ENCODE peak calls at places on chromosomes 5 and 9, in four cellular contexts. G is cardiac fibroblast, I is fibroblast of lung, N is IMR-90. H is an unnamed sample.

GRCh38 chr5:38104497-38105230 is 153.7 kb upstream of the EGFLAM start:
- DNase-seq in G (no peak), N (no peak), I (no peak), H (no peak)

GRCh38 chr5:168302785-168303184 is 11.3 kb downstream of the WWC1 start:
- DNase-seq in I (no peak), G (no peak), N (peak; percentile 81), H (no peak)

GRCh38 chr9:115234094-115234493 is 116.1 kb upstream of the TNC start:
- DNase-seq in G (peak; percentile 49), N (peak; percentile 91), I (peak; percentile 82), H (no peak)

GRCh38 chr5:99543841-99544240 is 615.0 kb upstream of the CHD1 start:
- DNase-seq in G (peak; percentile 14), N (no peak), I (peak; percentile 35), H (no peak)

GRCh38 chr9:129836342-129837007 is 1.2 kb downstream of the USP20 start:
- DNase-seq in N (no peak), G (no peak), I (no peak), H (no peak)

GRCh38 chr5:134090482-134090881 is 24.0 kb upstream of the TCF7 start:
- DNase-seq in I (no peak), G (no peak), N (no peak), H (no peak)

GRCh38 chr9:70868661-70869652 is 252.5 kb downstream of the TRPM3 start:
- DNase-seq in G (peak; percentile 90), I (no peak), N (no peak), H (no peak)

GRCh38 chr5:139468421-139468931 is 2.3 kb upstream of the SMIM33 start:
- DNase-seq in I (no peak), N (no peak), G (no peak), H (peak; percentile 63)

GRCh38 chr9:93143830-93144530 is 9.9 kb upstream of the NINJ1 start:
- DNase-seq in I (no peak), G (no peak), N (no peak), H (no peak)

GRCh38 chr9:75071530-75072122 is 16.3 kb downstream of the NMRK1 start:
- DNase-seq in N (no peak), I (no peak), G (no peak), H (no peak)

GRCh38 chr9:77063645-77064285 is 44.3 kb downstream of the FOXB2 start:
- DNase-seq in I (no peak), G (peak; percentile 15), N (peak; percentile 47), H (no peak)

GRCh38 chr5:129899454-129899853 is 4.8 kb upstream of the CHSY3 start:
- DNase-seq in I (peak; percentile 58), N (peak; percentile 6), G (peak; percentile 61), H (no peak)

GRCh38 chr9:119961774-119962408 is 592.7 kb upstream of the BRINP1 start:
- DNase-seq in I (peak; percentile 26), G (peak; percentile 39), N (peak; percentile 29), H (no peak)

GRCh38 chr5:4020386-4020785 is 424.8 kb downstream of the IRX1 start:
- DNase-seq in N (no peak), I (no peak), G (no peak), H (no peak)

DNA sequence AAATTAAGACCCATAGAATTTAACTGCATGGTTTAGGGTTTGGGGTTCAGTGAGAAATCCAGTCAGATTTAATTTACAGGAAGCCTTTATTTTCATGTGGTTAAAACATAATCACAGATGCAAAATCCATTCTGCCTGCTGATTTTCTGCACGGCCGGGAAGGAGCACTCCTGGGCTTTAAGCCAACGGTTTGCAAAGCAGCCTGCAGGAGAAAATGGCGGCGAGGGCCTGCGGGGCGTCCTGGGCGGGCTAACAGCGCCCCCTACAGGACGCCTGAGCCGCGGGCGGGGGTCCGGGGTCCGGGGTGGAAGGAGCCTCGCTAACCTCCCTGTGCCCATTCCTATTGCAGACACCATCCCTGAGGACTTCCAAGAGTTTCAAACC is 47.6 kb downstream of the THBS4 start:
- DNase-seq in N (peak; percentile 70), I (peak; percentile 77), G (peak; percentile 87), H (no peak)
- H3K4me3 ChIP-seq in N (no peak overlapping the region), I (no peak overlapping the region), G (no peak overlapping the region), H (no peak overlapping the region)

DNA sequence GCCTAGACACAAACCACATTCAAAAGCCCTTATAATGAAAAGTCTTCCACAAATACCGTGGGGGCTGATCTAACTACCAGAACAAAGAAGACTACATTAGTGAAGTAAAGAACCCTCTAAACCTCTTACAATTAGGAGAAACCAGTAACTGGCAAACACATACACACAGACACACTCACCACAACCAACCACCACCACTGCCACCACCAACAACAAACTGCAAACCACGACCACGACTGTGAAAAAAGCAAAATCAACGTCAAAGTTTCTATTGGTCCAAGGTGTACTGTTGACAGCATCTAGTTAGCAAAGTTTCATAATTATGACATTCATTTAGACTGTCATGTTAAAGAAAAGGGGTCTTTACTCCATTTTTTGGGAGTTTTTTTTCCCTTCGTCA is 2.7 kb downstream of the CDO1 start:
- DNase-seq in N (no peak), G (no peak), I (no peak), H (no peak)
- H3K4me3 ChIP-seq in N (no peak overlapping the region), G (no peak overlapping the region), I (no peak overlapping the region), H (no peak overlapping the region)

GRCh38 chr9:137044042-137044441 is 1.9 kb downstream of the NPDC1 start:
- DNase-seq in I (no peak), N (no peak), G (no peak), H (no peak)

GRCh38 chr9:137045294-137046093 is 483 bp downstream of the NPDC1 start:
- DNase-seq in I (peak; percentile 40), G (peak; percentile 45), N (peak; percentile 38), H (peak; percentile 28)

GRCh38 chr9:137044502-137045177 is 1.3 kb downstream of the NPDC1 start:
- DNase-seq in N (no peak), I (no peak), G (no peak), H (no peak)

GRCh38 chr9:137041134-137041533 is 4.8 kb downstream of the NPDC1 start:
- DNase-seq in I (no peak), G (no peak), N (no peak), H (no peak)

DNA sequence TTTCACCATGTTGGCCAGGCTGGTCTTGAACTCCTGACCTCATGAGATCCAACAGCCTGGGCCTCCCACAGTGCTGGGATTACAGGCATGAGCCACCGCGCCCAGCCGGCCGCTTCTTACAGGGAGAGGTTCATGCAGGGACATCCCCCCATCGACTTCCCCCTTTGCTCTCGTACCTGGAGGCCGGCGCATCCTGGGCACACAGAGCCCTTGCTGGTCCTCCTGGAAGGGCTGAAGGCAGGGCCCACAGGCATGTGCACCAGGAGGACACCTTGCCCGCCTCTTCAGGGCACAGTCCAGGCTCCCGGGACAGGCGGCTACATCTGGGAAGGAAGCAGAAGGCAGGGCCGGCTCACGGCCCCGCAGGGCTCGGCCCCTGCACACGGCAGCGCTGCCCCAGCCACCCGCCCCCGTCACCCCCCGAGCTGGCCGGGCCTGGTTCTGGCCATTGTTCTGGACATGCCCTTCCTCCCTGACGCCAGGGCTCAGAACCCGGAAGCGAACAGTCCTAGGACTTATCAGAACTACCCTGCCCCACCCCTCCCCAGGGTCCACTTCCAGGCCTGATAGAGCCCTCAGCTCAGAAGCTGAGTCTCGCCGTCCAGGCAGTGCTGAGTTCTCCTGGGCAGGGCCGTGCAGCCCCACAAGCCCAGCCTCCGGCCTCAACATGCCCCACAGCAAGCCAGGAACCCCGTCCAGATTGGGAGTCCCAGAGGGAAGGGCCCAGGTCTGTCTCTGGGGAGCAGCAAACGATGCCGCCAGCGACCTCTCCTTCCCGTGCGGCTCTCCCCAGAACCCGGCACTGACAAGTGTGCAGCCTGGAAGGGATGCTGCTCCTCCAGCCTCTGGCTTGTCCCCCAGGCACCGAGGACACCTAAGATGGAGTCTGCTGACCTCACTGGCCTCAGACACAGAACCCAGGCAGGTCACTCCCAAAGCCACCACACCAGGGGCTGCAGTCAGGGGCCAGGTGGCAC is 2.9 kb downstream of the NPDC1 start:
- DNase-seq in N (no peak), G (no peak), I (no peak), H (no peak)
- H3K4me3 ChIP-seq in N (no peak overlapping the region), G (no peak overlapping the region), I (no peak overlapping the region), H (no peak overlapping the region)

DNA sequence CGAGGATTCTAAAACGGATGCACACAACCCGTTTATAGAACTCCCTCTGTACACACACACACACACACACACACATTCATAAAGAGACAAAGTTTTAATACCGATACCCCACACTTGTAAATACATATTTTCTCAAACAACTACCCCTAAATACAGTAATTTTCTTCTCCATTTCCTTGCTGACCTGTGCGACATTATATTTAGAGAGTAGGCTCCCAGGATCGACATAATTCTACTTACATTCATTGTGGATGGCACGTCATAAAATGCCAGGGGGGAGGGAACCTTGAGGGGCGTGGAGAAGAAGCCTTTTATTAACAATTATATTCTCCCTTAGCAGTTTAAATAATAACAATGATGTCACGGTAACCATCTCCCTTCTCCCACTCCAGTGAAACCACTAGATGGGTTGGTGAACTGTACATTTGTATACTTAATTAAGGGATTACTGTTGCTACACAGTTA is 196.9 kb downstream of the MEF2C start:
- DNase-seq in I (no peak), G (no peak), N (no peak), H (no peak)
- H3K4me3 ChIP-seq in I (no peak overlapping the region), G (no peak overlapping the region), N (no peak overlapping the region), H (no peak overlapping the region)

DNA sequence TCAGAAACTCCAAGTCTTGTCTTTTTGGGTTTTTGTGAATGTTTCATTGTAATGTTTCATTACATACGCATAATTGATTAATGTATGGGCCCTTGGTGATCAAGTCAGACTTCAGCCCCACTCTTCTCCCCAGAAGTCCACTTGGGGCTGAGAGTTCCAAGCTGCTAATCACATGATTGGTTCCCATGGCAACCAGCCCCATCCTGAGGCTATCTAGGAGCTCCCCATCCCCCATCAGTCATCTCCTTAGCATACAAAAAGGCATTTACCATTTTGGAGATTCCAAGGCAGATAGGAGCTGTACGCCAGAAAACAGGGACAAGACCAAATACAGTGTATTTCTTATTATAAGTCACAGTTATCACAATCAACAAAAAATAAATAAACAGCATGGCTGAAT is 22.9 kb upstream of the SYK start:
- DNase-seq in G (no peak), I (no peak), N (no peak), H (no peak)
- H3K4me3 ChIP-seq in G (no peak overlapping the region), I (no peak overlapping the region), N (no peak overlapping the region), H (no peak overlapping the region)

DNA sequence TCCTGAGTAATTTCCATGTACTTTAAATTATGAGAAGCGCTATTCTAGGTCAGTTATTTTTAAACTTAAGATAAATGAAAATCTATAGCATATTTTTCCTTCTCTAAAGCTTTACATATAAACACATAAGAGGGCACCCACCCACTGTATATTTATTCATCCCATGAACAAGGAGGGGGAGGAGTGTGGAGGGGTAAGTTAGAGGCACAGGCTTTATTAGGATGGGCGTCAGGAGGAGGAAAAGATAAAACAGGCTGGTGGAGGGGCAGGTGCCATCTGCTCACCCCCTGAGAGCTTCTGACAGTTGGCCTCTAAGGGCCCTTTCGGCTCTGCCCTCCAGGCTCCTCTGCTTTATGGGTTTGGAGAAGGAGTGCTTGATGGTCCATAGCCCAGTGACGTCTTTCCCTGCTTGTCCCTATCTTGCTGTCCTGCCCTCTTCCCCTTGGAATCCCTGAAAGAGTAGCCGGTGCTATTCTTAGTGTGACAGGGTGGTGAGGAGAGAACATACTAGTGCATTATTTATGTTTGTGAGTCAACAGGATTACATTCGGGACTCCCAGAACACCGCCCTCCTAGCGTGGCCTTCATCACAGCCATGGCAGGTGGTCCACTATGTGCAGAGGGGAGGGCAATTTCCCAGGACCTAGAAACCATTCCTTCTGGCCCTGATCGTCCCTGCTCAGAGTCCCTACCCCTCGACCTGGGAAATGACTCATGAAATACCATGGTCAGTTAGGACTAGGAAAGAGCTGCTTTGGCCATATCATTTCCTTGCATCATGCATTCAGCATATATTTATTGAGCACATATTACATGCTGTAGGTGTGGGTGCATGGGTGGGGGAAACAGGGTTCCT is 7.9 kb upstream of the SYNPO start:
- DNase-seq in N (peak; percentile 87), G (peak; percentile 57), I (peak; percentile 79), H (no peak)
- H3K4me3 ChIP-seq in N (no peak overlapping the region), G (no peak overlapping the region), I (no peak overlapping the region), H (no peak overlapping the region)

GRCh38 chr5:163695817-163696216 is 190.4 kb downstream of the MAT2B start:
- DNase-seq in G (no peak), I (no peak), N (no peak), H (no peak)
- H3K4me3 ChIP-seq in G (no peak overlapping the region), I (no peak overlapping the region), N (no peak overlapping the region), H (no peak overlapping the region)

GRCh38 chr5:101424530-101425175 is 521.6 kb upstream of the ST8SIA4 start:
- DNase-seq in N (peak; percentile 73), I (peak; percentile 74), G (peak; percentile 40), H (no peak)
- H3K4me3 ChIP-seq in N (no peak overlapping the region), I (no peak overlapping the region), G (no peak overlapping the region), H (no peak overlapping the region)

H was measured in Caco-2.